ENCODE peak calls at places on chromosomes 1 and 21, in ten cellular contexts. N is pancreas, X is lower lobe of right lung, O is cardiac muscle cell, V is heart right ventricle, L is upper lobe of right lung, T is HCT116, U is transverse colon, R is fibroblast of lung, M is astrocyte. F is an unnamed sample.

GRCh38 chr1:118563969-118564951 is 379.2 kb upstream of the SPAG17 start:
- DNase-seq in T (no peak), V (no peak), R (no peak), M (no peak), N (no peak), L (no peak), U (no peak), X (no peak), O (no peak), F (peak; percentile 18)

GRCh38 chr1:228964178-228964819 is 229.0 kb downstream of the RHOU start:
- DNase-seq in O (peak; percentile 95), T (no peak), U (peak; percentile 19), L (no peak), M (peak; percentile 91), X (no peak), R (peak; percentile 92), N (no peak), V (no peak), F (no peak)

GRCh38 chr21:40902299-40902698 is 55.3 kb upstream of the DSCAM start:
- DNase-seq in M (no peak), T (no peak), N (no peak), V (no peak), U (no peak), X (no peak), R (no peak), L (no peak), O (no peak), F (no peak)

GRCh38 chr1:94522304-94522703 is 19.3 kb downstream of the F3 start:
- DNase-seq in L (no peak), T (peak; percentile 45), V (no peak), N (no peak), R (peak; percentile 62), M (no peak), O (peak; percentile 79), X (no peak), U (no peak), F (peak; percentile 52)

GRCh38 chr21:44449473-44450363 is 5.6 kb upstream of the LRRC3 start:
- DNase-seq in R (peak; percentile 4), V (peak; percentile 9), X (no peak), T (no peak), L (no peak), U (no peak), O (no peak), M (peak; percentile 5), N (peak; percentile 62), F (no peak)

GRCh38 chr1:214439352-214440119 is 111.9 kb downstream of the PTPN14 start:
- DNase-seq in O (peak; percentile 51), V (no peak), X (no peak), L (no peak), U (peak; percentile 28), M (peak; percentile 95), T (peak; percentile 81), N (no peak), R (peak; percentile 94), F (no peak)

GRCh38 chr1:205812271-205812877 is 624 bp downstream of the SLC41A1 start:
- DNase-seq in X (no peak), L (no peak), M (peak; percentile 13), O (peak; percentile 25), V (no peak), R (peak; percentile 22), U (peak; percentile 14), T (no peak), N (no peak), F (no peak)

GRCh38 chr1:96309783-96310182 is 411.8 kb upstream of the PTBP2 start:
- DNase-seq in L (no peak), R (peak; percentile 73), O (peak; percentile 83), T (no peak), M (peak; percentile 66), X (no peak), V (no peak), N (no peak), U (no peak), F (no peak)

GRCh38 chr1:228150458-228151169 is 884 bp downstream of the GJC2 start:
- DNase-seq in R (peak; percentile 82), L (peak; percentile 65), V (peak; percentile 64), U (peak; percentile 57), O (peak; percentile 96), X (peak; percentile 50), T (no peak), M (peak; percentile 74), N (peak; percentile 81), F (no peak)

GRCh38 chr21:33976980-33977720 is 61.5 kb upstream of the ATP5PO start:
- DNase-seq in R (no peak), V (no peak), T (no peak), N (no peak), M (no peak), X (no peak), L (no peak), O (no peak), U (no peak), F (no peak)

GRCh38 chr1:225851810-225852209 is 30.4 kb downstream of the TMEM63A start:
- DNase-seq in U (no peak), O (no peak), T (no peak), R (no peak), N (no peak), L (no peak), M (no peak), V (no peak), X (no peak), F (no peak)

GRCh38 chr1:44407430-44408180 is 2.5 kb downstream of the RNF220 start:
- DNase-seq in X (no peak), U (no peak), O (no peak), R (no peak), N (peak; percentile 68), L (no peak), M (no peak), T (no peak), V (no peak), F (no peak)

GRCh38 chr1:13784971-13785370 is 85.0 kb downstream of the PRDM2 start:
- DNase-seq in V (no peak), L (no peak), X (no peak), T (no peak), N (no peak), M (no peak), O (no peak), U (no peak), R (peak; percentile 25), F (no peak)

GRCh38 chr1:20538227-20538626 is 14.1 kb upstream of the FAM43B start:
- DNase-seq in U (no peak), N (no peak), M (no peak), L (no peak), T (no peak), X (no peak), V (no peak), R (no peak), O (no peak), F (no peak)

GRCh38 chr1:216686860-216687545 is 36.2 kb downstream of the ESRRG start:
- DNase-seq in X (no peak), U (no peak), O (peak; percentile 33), R (peak; percentile 32), M (peak; percentile 3), T (no peak), L (no peak), N (no peak), V (no peak), F (no peak)

GRCh38 chr1:109197163-109198042 is 16.3 kb upstream of the SARS1 start:
- DNase-seq in O (peak; percentile 96), L (no peak), R (peak; percentile 100), N (no peak), U (no peak), X (no peak), M (peak; percentile 100), V (peak; percentile 19), T (peak; percentile 69), F (no peak)

GRCh38 chr1:12143631-12144155 is 23.1 kb upstream of the TNFRSF1B start:
- DNase-seq in M (peak; percentile 95), V (peak; percentile 74), N (peak; percentile 15), X (peak; percentile 87), R (peak; percentile 96), L (peak; percentile 89), O (peak; percentile 98), T (no peak), U (peak; percentile 77), F (no peak)
- H3K4me1 ChIP-seq in M (peaks cover 10% of the 10 kb centered on the region), V (peaks cover 63% of the 10 kb centered on the region), N (no peaks in the 10 kb centered on the region), X (peaks cover 69% of the 10 kb centered on the region), R (peaks cover 22% of the 10 kb centered on the region), L (peaks cover 57% of the 10 kb centered on the region), O (no peaks in the 10 kb centered on the region), T (peaks cover 9% of the 10 kb centered on the region), U (peaks cover 37% of the 10 kb centered on the region), F (peaks cover 18% of the 10 kb centered on the region)

DNA sequence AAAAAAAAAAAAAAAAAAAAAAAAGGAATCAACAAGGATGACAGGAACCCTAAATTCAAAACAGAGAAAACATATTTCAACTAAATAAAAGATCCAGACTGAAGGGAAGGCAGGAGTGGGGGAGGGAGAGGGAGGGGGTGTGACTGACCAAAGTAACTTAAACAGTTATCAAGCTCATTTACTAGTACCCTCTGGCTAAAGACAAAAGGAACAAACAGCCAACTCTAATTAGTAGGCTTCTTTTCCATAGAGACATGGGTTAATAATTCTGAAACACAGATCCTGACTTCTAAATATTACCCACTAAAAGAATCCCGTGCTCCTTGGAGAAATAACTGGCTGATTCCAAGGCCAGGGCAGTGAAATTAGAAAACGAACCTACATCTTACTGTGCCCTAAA is 23.8 kb downstream of the USP48 start:
- DNase-seq in M (no peak), O (no peak), U (no peak), R (no peak), L (no peak), V (no peak), T (no peak), X (no peak), N (no peak), F (no peak)
- H3K4me1 ChIP-seq in M (no peaks in the 10 kb centered on the region), O (peaks cover 15% of the 10 kb centered on the region), U (peaks cover 4% of the 10 kb centered on the region), R (peaks cover 3% of the 10 kb centered on the region), L (peaks cover 21% of the 10 kb centered on the region), V (peaks cover 21% of the 10 kb centered on the region), T (peaks cover 2% of the 10 kb centered on the region), X (peaks cover 37% of the 10 kb centered on the region), N (peaks cover 6% of the 10 kb centered on the region), F (peaks cover 4% of the 10 kb centered on the region)

DNA sequence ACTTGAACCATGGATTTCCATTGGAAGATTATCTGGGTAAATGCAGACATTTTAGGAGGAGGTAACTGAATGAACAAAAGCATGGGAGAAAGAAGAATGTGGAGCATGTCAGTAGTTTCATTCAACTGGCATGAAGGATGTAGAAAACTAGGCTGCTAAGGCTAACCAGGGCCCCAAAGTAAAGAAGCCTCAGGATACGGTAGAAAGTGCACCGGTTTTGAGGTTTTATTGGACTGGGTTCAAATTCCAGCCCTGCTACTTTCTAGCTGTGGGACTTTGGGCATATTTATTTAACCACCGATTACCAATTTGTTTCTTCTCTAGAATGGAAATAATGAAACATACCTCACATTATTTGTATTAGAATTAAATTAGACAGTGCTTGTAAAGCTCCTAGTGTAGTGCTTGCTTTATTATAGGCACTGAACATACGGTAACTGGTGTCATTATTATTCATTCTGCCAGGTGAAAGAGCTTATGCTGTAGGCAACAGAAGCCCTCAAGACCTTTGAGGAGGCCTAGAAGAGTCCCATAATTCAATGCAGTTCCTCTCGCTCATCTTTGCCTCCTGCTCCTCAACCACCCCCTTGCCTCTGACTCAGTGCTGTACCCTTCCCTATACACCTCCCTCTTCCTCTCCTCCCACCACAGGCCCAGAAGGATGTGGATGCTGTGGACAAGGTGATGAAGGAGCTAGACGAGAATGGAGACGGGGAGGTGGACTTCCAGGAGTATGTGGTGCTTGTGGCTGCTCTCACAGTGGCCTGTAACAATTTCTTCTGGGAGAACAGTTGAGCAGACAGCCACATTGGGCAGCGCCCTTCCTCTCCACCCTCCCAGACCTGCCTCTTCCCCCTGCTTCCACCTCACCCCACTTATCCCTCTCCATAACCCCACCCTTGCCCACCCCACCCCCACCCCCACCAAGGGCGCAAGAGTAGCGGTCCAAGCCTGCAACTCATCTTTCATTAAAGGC is 2.5 kb upstream of the CHTOP start:
- DNase-seq in U (no peak), M (peak; percentile 34), L (peak; percentile 40), R (peak; percentile 44), V (no peak), T (no peak), X (no peak), O (no peak), N (peak; percentile 16), F (no peak)
- H3K4me1 ChIP-seq in U (peaks cover 45% of the 10 kb centered on the region), M (peaks cover 23% of the 10 kb centered on the region), L (peaks cover 34% of the 10 kb centered on the region), R (peaks cover 7% of the 10 kb centered on the region), V (peaks cover 72% of the 10 kb centered on the region), T (peaks cover 22% of the 10 kb centered on the region), X (peaks cover 59% of the 10 kb centered on the region), O (peaks cover 34% of the 10 kb centered on the region), N (peaks cover 17% of the 10 kb centered on the region), F (peaks cover 28% of the 10 kb centered on the region)

GRCh38 chr1:202794049-202794725 is 14.0 kb downstream of the KDM5B start:
- DNase-seq in V (no peak), U (no peak), T (no peak), X (no peak), O (no peak), M (no peak), L (no peak), N (no peak), R (no peak), F (no peak)
- H3K4me1 ChIP-seq in V (peaks cover 32% of the 10 kb centered on the region), U (peaks cover 48% of the 10 kb centered on the region), T (no peaks in the 10 kb centered on the region), X (peaks cover 20% of the 10 kb centered on the region), O (peaks cover 17% of the 10 kb centered on the region), M (no peaks in the 10 kb centered on the region), L (no peaks in the 10 kb centered on the region), N (peaks cover 13% of the 10 kb centered on the region), R (no peaks in the 10 kb centered on the region), F (no peaks in the 10 kb centered on the region)

F was measured in NT2/D1.